ENCODE peak calls at places on chromosomes 13 and 19, in four cellular contexts. D is aorta, C is ecto neural progenitor cell, N is choroid plexus epithelial cell. K is an unnamed sample.

GRCh38 chr13:24224232-24224680 is 63.7 kb downstream of the SPATA13 start:
- DNase-seq in C (no peak), D (no peak), N (no peak), K (no peak)

GRCh38 chr13:25588336-25589060 is 216.7 kb downstream of the ATP8A2 start:
- DNase-seq in D (no peak), C (no peak), N (no peak), K (no peak)

GRCh38 chr19:49071860-49072547 is 495 bp downstream of the KCNA7 start:
- DNase-seq in C (peak; percentile 89), N (no peak), D (no peak), K (no peak)

GRCh38 chr13:99984463-99985242 is 3.1 kb downstream of the ZIC2 start:
- DNase-seq in C (peak; percentile 65), N (peak; percentile 63), D (no peak), K (no peak)

GRCh38 chr13:95858286-95859075 is 181.5 kb downstream of the DNAJC3 start:
- DNase-seq in C (no peak), N (peak; percentile 79), D (no peak), K (peak; percentile 85)

GRCh38 chr13:51153527-51153926 is 42.5 kb upstream of the C13orf42 start:
- DNase-seq in C (no peak), D (no peak), N (no peak), K (no peak)

GRCh38 chr19:33948651-33949335 is 152.1 kb downstream of the KCTD15 start:
- DNase-seq in D (no peak), C (peak; percentile 36), N (no peak), K (no peak)

GRCh38 chr13:101018720-101019119 is 344.1 kb upstream of the TMTC4 start:
- DNase-seq in C (no peak), N (peak; percentile 25), D (no peak), K (no peak)

GRCh38 chr19:21474671-21475181 is 30.7 kb upstream of the ZNF429 start:
- DNase-seq in D (peak; percentile 92), C (peak; percentile 95), N (peak; percentile 58), K (peak; percentile 52)

GRCh38 chr19:50430888-50431342 is 1.8 kb upstream of the MYBPC2 start:
- DNase-seq in C (no peak), N (no peak), D (no peak), K (no peak)

GRCh38 chr13:85521586-85521985 is 277.6 kb downstream of the SLITRK6 start:
- DNase-seq in N (no peak), C (no peak), D (no peak), K (no peak)

GRCh38 chr19:19105365-19106060 is 32.8 kb downstream of the TMEM161A start:
- DNase-seq in D (peak; percentile 83), N (peak; percentile 69), C (peak; percentile 88), K (peak; percentile 58)

GRCh38 chr13:31174018-31174417 is 12.3 kb upstream of the HSPH1 start:
- DNase-seq in C (no peak), D (no peak), N (peak; percentile 78), K (no peak)

GRCh38 chr19:8096071-8096470 is 43.5 kb downstream of the CCL25 start:
- DNase-seq in D (no peak), N (no peak), C (no peak), K (no peak)

GRCh38 chr13:73945871-73946270 is 188.3 kb downstream of the KLF12 start:
- DNase-seq in D (peak; percentile 77), C (peak; percentile 58), N (no peak), K (peak; percentile 17)

GRCh38 chr13:108408670-108409069 is 139.2 kb downstream of the TNFSF13B start:
- DNase-seq in D (no peak), N (no peak), C (no peak), K (no peak)

GRCh38 chr13:112442483-112443090 is 66.4 kb downstream of the SPACA7 start:
- DNase-seq in C (peak; percentile 45), N (no peak), D (peak; percentile 37), K (no peak)

GRCh38 chr19:7677664-7678311 is 898 bp downstream of the MCEMP1 start:
- DNase-seq in D (no peak), C (no peak), N (no peak), K (no peak)

GRCh38 chr19:35253316-35254286 is 4.8 kb downstream of the LSR start:
- DNase-seq in D (peak; percentile 40), C (no peak), N (no peak), K (peak; percentile 13)

GRCh38 chr19:10551698-10552301 is 8.1 kb downstream of the ATG4D start:
- DNase-seq in C (no peak), N (peak; percentile 46), D (no peak), K (peak; percentile 41)

K was measured in dermis blood vessel endothelial cell.